ENCODE peak calls at places on chromosomes 1 and 21, in four cellular contexts. One of them, this sample, is unnamed.

GRCh38 chr1:33654267-33654832 is 181.9 kb downstream of the ZSCAN20 start:
- DNase-seq in esophagus squamous epithelium: no peak
- DNase-seq in esophagus muscularis mucosa: no peak
- DNase-seq in thyroid gland: peak; percentile 14
- DNase-seq in this sample: no peak

GRCh38 chr1:44519035-44519676 is 114.1 kb downstream of the RNF220 start:
- DNase-seq in esophagus squamous epithelium: no peak
- DNase-seq in esophagus muscularis mucosa: no peak
- DNase-seq in thyroid gland: no peak
- DNase-seq in this sample: no peak

GRCh38 chr1:212007896-212008295 is 27.5 kb downstream of the INTS7 start:
- DNase-seq in esophagus squamous epithelium: no peak
- DNase-seq in esophagus muscularis mucosa: no peak
- DNase-seq in thyroid gland: no peak
- DNase-seq in this sample: no peak

GRCh38 chr1:48693674-48694347 is 82.9 kb downstream of the BEND5 start:
- DNase-seq in esophagus squamous epithelium: no peak
- DNase-seq in esophagus muscularis mucosa: no peak
- DNase-seq in thyroid gland: no peak
- DNase-seq in this sample: no peak

GRCh38 chr1:223720987-223721591 is 8.8 kb downstream of the CAPN2 start:
- DNase-seq in esophagus squamous epithelium: no peak
- DNase-seq in esophagus muscularis mucosa: no peak
- DNase-seq in thyroid gland: no peak
- DNase-seq in this sample: peak; percentile 43

GRCh38 chr1:117555806-117556205 is 50.0 kb upstream of the TENT5C start:
- DNase-seq in esophagus squamous epithelium: no peak
- DNase-seq in esophagus muscularis mucosa: no peak
- DNase-seq in thyroid gland: no peak
- DNase-seq in this sample: no peak

GRCh38 chr1:173496757-173497323 is 19.7 kb downstream of the PRDX6 start:
- DNase-seq in esophagus squamous epithelium: no peak
- DNase-seq in esophagus muscularis mucosa: no peak
- DNase-seq in thyroid gland: no peak
- DNase-seq in this sample: no peak

GRCh38 chr21:36747815-36748381 is 49.0 kb downstream of the SIM2 start:
- DNase-seq in esophagus squamous epithelium: no peak
- DNase-seq in esophagus muscularis mucosa: no peak
- DNase-seq in thyroid gland: peak; percentile 44
- DNase-seq in this sample: peak; percentile 48

GRCh38 chr1:177983824-177984528 is 14.1 kb upstream of the SEC16B start:
- DNase-seq in esophagus squamous epithelium: no peak
- DNase-seq in esophagus muscularis mucosa: no peak
- DNase-seq in thyroid gland: peak; percentile 2
- DNase-seq in this sample: peak; percentile 35

GRCh38 chr1:244497805-244498204 is 36.7 kb downstream of the CATSPERE start:
- DNase-seq in esophagus squamous epithelium: no peak
- DNase-seq in esophagus muscularis mucosa: no peak
- DNase-seq in thyroid gland: no peak
- DNase-seq in this sample: no peak

GRCh38 chr1:82269466-82269865 is 468.7 kb downstream of the ADGRL2 start:
- DNase-seq in esophagus squamous epithelium: no peak
- DNase-seq in esophagus muscularis mucosa: no peak
- DNase-seq in thyroid gland: no peak
- DNase-seq in this sample: no peak

GRCh38 chr21:44732956-44733355 is 21.6 kb upstream of the TSPEAR start:
- DNase-seq in esophagus squamous epithelium: no peak
- DNase-seq in esophagus muscularis mucosa: no peak
- DNase-seq in thyroid gland: no peak
- DNase-seq in this sample: no peak

GRCh38 chr1:86409416-86410021 is 13.4 kb upstream of the ODF2L start:
- DNase-seq in esophagus squamous epithelium: no peak
- DNase-seq in esophagus muscularis mucosa: peak; percentile 74
- DNase-seq in thyroid gland: no peak
- DNase-seq in this sample: no peak

GRCh38 chr1:7886346-7886745 is 33.5 kb upstream of the UTS2 start:
- DNase-seq in esophagus squamous epithelium: no peak
- DNase-seq in esophagus muscularis mucosa: no peak
- DNase-seq in thyroid gland: no peak
- DNase-seq in this sample: peak; percentile 32

GRCh38 chr1:211876849-211877248 is 46.3 kb upstream of the LPGAT1 start:
- DNase-seq in esophagus squamous epithelium: no peak
- DNase-seq in esophagus muscularis mucosa: peak; percentile 75
- DNase-seq in thyroid gland: no peak
- DNase-seq in this sample: no peak

GRCh38 chr1:81756872-81757271 is 43.9 kb upstream of the ADGRL2 start:
- DNase-seq in esophagus squamous epithelium: no peak
- DNase-seq in esophagus muscularis mucosa: no peak
- DNase-seq in thyroid gland: peak; percentile 7
- DNase-seq in this sample: no peak

GRCh38 chr21:45546636-45547203 is 4.5 kb upstream of the SLC19A1 start:
- DNase-seq in esophagus squamous epithelium: no peak
- DNase-seq in esophagus muscularis mucosa: no peak
- DNase-seq in thyroid gland: no peak
- DNase-seq in this sample: peak; percentile 11

GRCh38 chr21:41630249-41630648 is 122.3 kb upstream of the TMPRSS2 start:
- DNase-seq in esophagus squamous epithelium: no peak
- DNase-seq in esophagus muscularis mucosa: no peak
- DNase-seq in thyroid gland: no peak
- DNase-seq in this sample: no peak

GRCh38 chr1:195141294-195141693 is 1466.9 kb downstream of the KCNT2 start:
- DNase-seq in esophagus squamous epithelium: no peak
- DNase-seq in esophagus muscularis mucosa: no peak
- DNase-seq in thyroid gland: no peak
- DNase-seq in this sample: no peak

GRCh38 chr1:35576061-35576765 is 3.1 kb downstream of the TFAP2E start:
- DNase-seq in esophagus squamous epithelium: no peak
- DNase-seq in esophagus muscularis mucosa: no peak
- DNase-seq in thyroid gland: no peak
- DNase-seq in this sample: no peak

DNA sequence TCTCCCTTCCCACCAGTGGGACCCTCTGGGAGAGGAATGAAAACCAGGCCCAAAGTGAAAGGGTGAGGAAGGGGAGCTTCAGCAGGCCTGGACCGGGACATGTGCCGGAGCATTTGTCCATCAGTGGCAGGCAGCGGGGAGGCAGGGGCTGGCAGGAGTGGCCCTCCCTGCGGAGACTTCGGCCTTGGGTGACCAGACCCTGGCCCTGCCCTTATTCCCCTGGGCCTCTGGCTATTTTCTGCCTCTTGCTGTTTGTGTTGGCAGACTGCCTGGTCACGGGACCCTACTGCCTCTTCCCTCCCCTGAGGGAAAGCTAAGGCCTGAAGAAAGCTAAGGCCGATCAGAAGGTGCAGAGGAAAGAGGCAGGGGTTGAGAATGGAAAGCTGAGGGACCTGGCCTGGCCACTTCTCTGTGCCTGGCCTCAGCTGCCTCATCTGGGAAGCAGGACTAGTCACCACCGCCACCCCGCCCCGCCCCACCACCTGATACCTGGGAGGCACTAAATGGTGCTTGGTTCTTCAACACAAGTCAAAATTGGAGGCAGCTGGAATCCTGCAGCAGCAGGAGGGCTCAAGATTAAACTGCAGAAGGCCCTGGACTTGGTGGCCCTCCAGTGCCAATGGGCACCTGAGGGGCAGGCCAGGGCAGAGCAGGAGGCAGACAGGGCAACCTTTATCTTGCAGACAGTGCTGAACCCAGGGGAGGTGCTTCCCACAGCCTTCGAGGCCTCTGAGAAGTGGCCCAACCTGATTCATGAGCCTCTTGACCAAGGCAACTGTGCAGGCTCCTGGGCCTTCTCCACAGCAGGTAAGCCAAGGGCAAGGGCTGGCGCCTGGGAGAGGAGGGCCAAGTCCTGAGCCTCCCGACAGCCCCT is 7.9 kb downstream of the TINAGL1 start:
- DNase-seq in esophagus squamous epithelium: no peak
- DNase-seq in esophagus muscularis mucosa: no peak
- DNase-seq in thyroid gland: peak; percentile 93
- DNase-seq in this sample: peak; percentile 93
- H3K36me3 ChIP-seq in esophagus squamous epithelium: peaks cover 41% of the 10 kb centered on the region
- H3K36me3 ChIP-seq in esophagus muscularis mucosa: peaks cover 40% of the 10 kb centered on the region
- H3K36me3 ChIP-seq in thyroid gland: peaks cover 30% of the 10 kb centered on the region
- H3K36me3 ChIP-seq in this sample: no peaks in the 10 kb centered on the region

DNA sequence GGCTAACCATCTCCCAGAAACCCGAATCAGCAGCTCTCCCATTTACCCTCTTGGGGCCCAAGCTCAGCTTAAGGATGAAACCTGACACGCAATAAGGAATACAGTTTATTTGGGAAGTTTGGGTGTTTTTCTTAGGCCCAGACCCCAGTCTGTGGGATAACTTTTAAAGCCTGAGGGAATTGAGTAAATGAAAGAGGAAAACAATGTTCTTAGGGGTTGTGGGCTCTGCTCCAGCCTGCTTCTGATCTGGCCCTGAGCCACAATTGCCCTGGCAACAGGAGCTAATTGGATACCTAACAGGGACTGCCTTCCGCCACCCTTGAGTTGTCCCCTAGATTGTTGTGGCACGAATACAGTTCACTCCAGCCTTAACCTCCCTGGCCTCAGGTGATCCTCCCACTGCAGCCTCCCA is 20.1 kb downstream of the DYRK3 start:
- DNase-seq in esophagus squamous epithelium: no peak
- DNase-seq in esophagus muscularis mucosa: no peak
- DNase-seq in thyroid gland: peak; percentile 74
- DNase-seq in this sample: no peak
- H3K27ac ChIP-seq in esophagus squamous epithelium: no peak overlapping the region
- H3K27ac ChIP-seq in esophagus muscularis mucosa: no peak overlapping the region
- H3K27ac ChIP-seq in thyroid gland: peak overlapping the region; percentile 38
- H3K27ac ChIP-seq in this sample: no peak overlapping the region

GRCh38 chr1:18166341-18166740 is 58.7 kb downstream of the IGSF21 start:
- DNase-seq in esophagus squamous epithelium: no peak
- DNase-seq in esophagus muscularis mucosa: no peak
- DNase-seq in thyroid gland: no peak
- DNase-seq in this sample: peak; percentile 75

GRCh38 chr1:18166929-18167328 is 59.3 kb downstream of the IGSF21 start:
- DNase-seq in esophagus squamous epithelium: no peak
- DNase-seq in esophagus muscularis mucosa: no peak
- DNase-seq in thyroid gland: no peak
- DNase-seq in this sample: no peak

GRCh38 chr1:18175530-18176377 is 68.2 kb downstream of the IGSF21 start:
- DNase-seq in esophagus squamous epithelium: no peak
- DNase-seq in esophagus muscularis mucosa: no peak
- DNase-seq in thyroid gland: peak; percentile 3
- DNase-seq in this sample: peak; percentile 41

GRCh38 chr1:18174016-18174415 is 66.4 kb downstream of the IGSF21 start:
- DNase-seq in esophagus squamous epithelium: no peak
- DNase-seq in esophagus muscularis mucosa: no peak
- DNase-seq in thyroid gland: no peak
- DNase-seq in this sample: no peak

GRCh38 chr1:18170444-18170843 is 62.8 kb downstream of the IGSF21 start:
- DNase-seq in esophagus squamous epithelium: no peak
- DNase-seq in esophagus muscularis mucosa: no peak
- DNase-seq in thyroid gland: no peak
- DNase-seq in this sample: no peak
- TF ChIP-seq POLR2A in esophagus squamous epithelium: no peak
- TF ChIP-seq POLR2A in esophagus muscularis mucosa: no peak
- TF ChIP-seq POLR2A in thyroid gland: no peak
- TF ChIP-seq POLR2A in this sample: no peak

DNA sequence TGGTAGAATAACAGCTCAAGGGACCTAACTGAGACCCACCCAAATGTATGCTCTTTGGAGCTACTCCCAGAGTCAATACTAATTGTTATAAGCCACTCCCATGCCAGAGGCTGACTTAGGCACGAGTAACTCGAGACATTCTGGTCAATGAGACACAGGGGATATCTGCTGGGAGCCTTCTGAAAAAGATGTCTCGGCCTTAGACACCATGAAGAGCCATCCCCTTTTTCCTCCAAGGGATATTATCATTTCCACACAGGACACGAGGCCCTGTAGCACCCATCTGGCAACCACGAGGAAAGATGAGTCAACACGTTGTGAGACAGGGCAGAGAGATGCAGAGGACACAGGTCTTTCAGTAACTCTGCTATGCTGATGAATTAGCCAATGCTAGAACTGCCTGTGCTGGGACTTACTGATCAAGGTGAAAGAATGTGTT is 30.7 kb downstream of the ITPKB start:
- DNase-seq in esophagus squamous epithelium: no peak
- DNase-seq in esophagus muscularis mucosa: no peak
- DNase-seq in thyroid gland: no peak
- DNase-seq in this sample: no peak
- H3K36me3 ChIP-seq in esophagus squamous epithelium: peaks cover 7% of the 10 kb centered on the region
- H3K36me3 ChIP-seq in esophagus muscularis mucosa: peaks cover 4% of the 10 kb centered on the region
- H3K36me3 ChIP-seq in thyroid gland: no peaks in the 10 kb centered on the region
- H3K36me3 ChIP-seq in this sample: no peaks in the 10 kb centered on the region

GRCh38 chr1:87702455-87702854 is 373.8 kb downstream of the LMO4 start:
- DNase-seq in esophagus squamous epithelium: no peak
- DNase-seq in esophagus muscularis mucosa: no peak
- DNase-seq in thyroid gland: no peak
- DNase-seq in this sample: no peak

GRCh38 chr1:87706198-87706597 is 377.5 kb downstream of the LMO4 start:
- DNase-seq in esophagus squamous epithelium: no peak
- DNase-seq in esophagus muscularis mucosa: no peak
- DNase-seq in thyroid gland: no peak
- DNase-seq in this sample: no peak

GRCh38 chr1:87706779-87707228 is 378.1 kb downstream of the LMO4 start:
- DNase-seq in esophagus squamous epithelium: no peak
- DNase-seq in esophagus muscularis mucosa: no peak
- DNase-seq in thyroid gland: no peak
- DNase-seq in this sample: no peak

GRCh38 chr1:87705233-87705632 is 376.6 kb downstream of the LMO4 start:
- DNase-seq in esophagus squamous epithelium: no peak
- DNase-seq in esophagus muscularis mucosa: no peak
- DNase-seq in thyroid gland: no peak
- DNase-seq in this sample: no peak
- H3K27ac ChIP-seq in esophagus squamous epithelium: no peak overlapping the region
- H3K27ac ChIP-seq in esophagus muscularis mucosa: no peak overlapping the region
- H3K27ac ChIP-seq in thyroid gland: no peak overlapping the region
- H3K27ac ChIP-seq in this sample: no peak overlapping the region

DNA sequence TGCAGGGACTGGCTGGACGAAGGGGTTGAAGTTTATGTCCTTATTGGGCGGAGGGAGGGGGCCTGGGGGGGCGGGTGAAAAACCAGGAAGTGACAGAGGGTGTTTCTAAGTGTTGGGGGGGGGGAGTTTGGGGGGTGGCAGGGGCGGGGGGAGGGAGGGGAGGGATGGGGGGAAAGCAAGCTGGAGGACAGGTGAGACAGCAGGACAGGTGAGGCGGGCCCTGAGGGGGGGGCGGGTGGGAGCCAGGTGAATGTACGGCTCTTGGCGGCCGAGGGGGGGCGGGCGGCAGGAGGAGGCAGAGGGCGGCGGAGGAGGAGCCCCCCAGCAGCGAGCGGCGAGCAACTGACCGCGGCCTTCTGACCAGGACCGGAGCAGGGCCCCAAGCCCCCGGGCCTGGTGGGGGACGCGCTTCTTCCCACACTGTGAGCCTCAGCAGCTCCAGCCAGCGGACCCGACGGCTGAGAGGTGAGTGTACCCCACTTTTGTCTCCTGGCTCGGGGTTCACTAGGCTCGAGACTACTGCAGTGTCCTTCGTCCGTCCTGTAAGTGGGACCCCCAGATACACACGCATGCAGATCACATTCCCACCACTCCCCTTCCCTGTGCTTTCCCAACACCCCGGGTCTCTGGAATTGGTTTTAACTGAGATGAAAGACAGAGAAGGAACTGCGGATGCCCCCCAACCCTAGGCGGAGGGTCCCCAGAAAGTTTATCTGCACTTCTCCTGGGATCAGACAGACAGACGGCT is at the start of gene ZBTB7B:
- DNase-seq in esophagus squamous epithelium: no peak
- DNase-seq in esophagus muscularis mucosa: no peak
- DNase-seq in thyroid gland: peak; percentile 59
- DNase-seq in this sample: peak; percentile 64
- TF ChIP-seq POLR2A in esophagus squamous epithelium: no peak
- TF ChIP-seq POLR2A in esophagus muscularis mucosa: no peak
- TF ChIP-seq POLR2A in thyroid gland: no peak
- TF ChIP-seq POLR2A in this sample: no peak